ENCODE peak calls at places on chromosomes 13 and 19, in nine cellular contexts. One of them, this sample, is unnamed.

GRCh38 chr13:93262729-93263128 is 36.1 kb downstream of the GPC6 start:
- DNase-seq in H1: no peak
- DNase-seq in lower lobe of right lung: no peak
- DNase-seq in thyroid gland: no peak
- DNase-seq in IMR-90: peak; percentile 85
- DNase-seq in stomach: no peak
- DNase-seq in CD8-positive, alpha-beta T cell: no peak
- DNase-seq in left ventricle myocardium inferior: no peak
- DNase-seq in psoas muscle: no peak
- DNase-seq in this sample: no peak

GRCh38 chr13:110524484-110525254 is 36.9 kb downstream of the RAB20 start:
- DNase-seq in psoas muscle: peak; percentile 51
- DNase-seq in thyroid gland: peak; percentile 97
- DNase-seq in left ventricle myocardium inferior: peak; percentile 86
- DNase-seq in stomach: peak; percentile 62
- DNase-seq in H1: no peak
- DNase-seq in lower lobe of right lung: peak; percentile 76
- DNase-seq in IMR-90: no peak
- DNase-seq in CD8-positive, alpha-beta T cell: no peak
- DNase-seq in this sample: peak; percentile 83

GRCh38 chr19:33460221-33460908 is 61.2 kb downstream of the PEPD start:
- DNase-seq in left ventricle myocardium inferior: no peak
- DNase-seq in CD8-positive, alpha-beta T cell: no peak
- DNase-seq in H1: no peak
- DNase-seq in psoas muscle: no peak
- DNase-seq in lower lobe of right lung: peak; percentile 30
- DNase-seq in thyroid gland: no peak
- DNase-seq in stomach: no peak
- DNase-seq in IMR-90: no peak
- DNase-seq in this sample: no peak

GRCh38 chr13:102295316-102296048 is 106.4 kb downstream of the FGF14 start:
- DNase-seq in thyroid gland: no peak
- DNase-seq in stomach: no peak
- DNase-seq in H1: no peak
- DNase-seq in lower lobe of right lung: no peak
- DNase-seq in IMR-90: peak; percentile 79
- DNase-seq in CD8-positive, alpha-beta T cell: no peak
- DNase-seq in psoas muscle: no peak
- DNase-seq in left ventricle myocardium inferior: no peak
- DNase-seq in this sample: no peak

GRCh38 chr13:97295279-97296182 is 73.4 kb downstream of the MBNL2 start:
- DNase-seq in IMR-90: peak; percentile 92
- DNase-seq in stomach: no peak
- DNase-seq in psoas muscle: no peak
- DNase-seq in left ventricle myocardium inferior: no peak
- DNase-seq in CD8-positive, alpha-beta T cell: no peak
- DNase-seq in thyroid gland: no peak
- DNase-seq in lower lobe of right lung: no peak
- DNase-seq in H1: no peak
- DNase-seq in this sample: no peak

GRCh38 chr13:44936246-44936645 is 53.0 kb downstream of the NUFIP1 start:
- DNase-seq in stomach: no peak
- DNase-seq in H1: no peak
- DNase-seq in CD8-positive, alpha-beta T cell: no peak
- DNase-seq in left ventricle myocardium inferior: no peak
- DNase-seq in thyroid gland: no peak
- DNase-seq in IMR-90: no peak
- DNase-seq in lower lobe of right lung: no peak
- DNase-seq in psoas muscle: no peak
- DNase-seq in this sample: no peak

GRCh38 chr13:93146584-93147292 is 79.9 kb upstream of the GPC6 start:
- DNase-seq in lower lobe of right lung: no peak
- DNase-seq in thyroid gland: no peak
- DNase-seq in IMR-90: peak; percentile 90
- DNase-seq in CD8-positive, alpha-beta T cell: no peak
- DNase-seq in left ventricle myocardium inferior: no peak
- DNase-seq in psoas muscle: no peak
- DNase-seq in H1: no peak
- DNase-seq in stomach: no peak
- DNase-seq in this sample: no peak

GRCh38 chr19:13842294-13843103 is 34.4 kb upstream of the NANOS3 start:
- DNase-seq in H1: no peak
- DNase-seq in left ventricle myocardium inferior: peak; percentile 91
- DNase-seq in lower lobe of right lung: peak; percentile 91
- DNase-seq in CD8-positive, alpha-beta T cell: peak; percentile 85
- DNase-seq in stomach: peak; percentile 85
- DNase-seq in psoas muscle: peak; percentile 91
- DNase-seq in IMR-90: peak; percentile 65
- DNase-seq in thyroid gland: peak; percentile 83
- DNase-seq in this sample: peak; percentile 96

GRCh38 chr13:30355405-30355741 is 48.0 kb upstream of the KATNAL1 start:
- DNase-seq in H1: no peak
- DNase-seq in IMR-90: no peak
- DNase-seq in thyroid gland: no peak
- DNase-seq in CD8-positive, alpha-beta T cell: peak; percentile 63
- DNase-seq in psoas muscle: no peak
- DNase-seq in left ventricle myocardium inferior: no peak
- DNase-seq in lower lobe of right lung: peak; percentile 67
- DNase-seq in stomach: peak; percentile 45
- DNase-seq in this sample: peak; percentile 62

GRCh38 chr13:74250738-74251190 is 116.6 kb upstream of the KLF12 start:
- DNase-seq in psoas muscle: no peak
- DNase-seq in left ventricle myocardium inferior: no peak
- DNase-seq in stomach: no peak
- DNase-seq in thyroid gland: no peak
- DNase-seq in IMR-90: peak; percentile 75
- DNase-seq in H1: no peak
- DNase-seq in lower lobe of right lung: no peak
- DNase-seq in CD8-positive, alpha-beta T cell: no peak
- DNase-seq in this sample: no peak

GRCh38 chr13:105278797-105279425 is 1256.6 kb downstream of the EFNB2 start:
- DNase-seq in CD8-positive, alpha-beta T cell: no peak
- DNase-seq in thyroid gland: no peak
- DNase-seq in H1: peak; percentile 15
- DNase-seq in IMR-90: no peak
- DNase-seq in stomach: no peak
- DNase-seq in lower lobe of right lung: no peak
- DNase-seq in left ventricle myocardium inferior: no peak
- DNase-seq in psoas muscle: no peak
- DNase-seq in this sample: no peak

GRCh38 chr19:5933391-5933998 is 19.4 kb downstream of the CAPS start:
- DNase-seq in thyroid gland: no peak
- DNase-seq in H1: no peak
- DNase-seq in IMR-90: no peak
- DNase-seq in CD8-positive, alpha-beta T cell: no peak
- DNase-seq in stomach: no peak
- DNase-seq in left ventricle myocardium inferior: no peak
- DNase-seq in lower lobe of right lung: no peak
- DNase-seq in psoas muscle: no peak
- DNase-seq in this sample: peak; percentile 24

GRCh38 chr19:5936308-5936980 is 22.4 kb downstream of the CAPS start:
- DNase-seq in IMR-90: no peak
- DNase-seq in CD8-positive, alpha-beta T cell: no peak
- DNase-seq in H1: no peak
- DNase-seq in stomach: no peak
- DNase-seq in left ventricle myocardium inferior: no peak
- DNase-seq in lower lobe of right lung: no peak
- DNase-seq in thyroid gland: no peak
- DNase-seq in psoas muscle: no peak
- DNase-seq in this sample: no peak

GRCh38 chr19:5934002-5934401 is 19.9 kb downstream of the CAPS start:
- DNase-seq in stomach: no peak
- DNase-seq in H1: no peak
- DNase-seq in thyroid gland: no peak
- DNase-seq in CD8-positive, alpha-beta T cell: no peak
- DNase-seq in IMR-90: peak; percentile 16
- DNase-seq in left ventricle myocardium inferior: no peak
- DNase-seq in lower lobe of right lung: no peak
- DNase-seq in psoas muscle: no peak
- DNase-seq in this sample: peak; percentile 54

GRCh38 chr19:5935473-5936307 is 21.6 kb downstream of the CAPS start:
- DNase-seq in thyroid gland: no peak
- DNase-seq in stomach: no peak
- DNase-seq in CD8-positive, alpha-beta T cell: no peak
- DNase-seq in left ventricle myocardium inferior: no peak
- DNase-seq in IMR-90: peak; percentile 35
- DNase-seq in H1: no peak
- DNase-seq in psoas muscle: no peak
- DNase-seq in lower lobe of right lung: no peak
- DNase-seq in this sample: peak; percentile 75

GRCh38 chr19:5934779-5935472 is 20.9 kb downstream of the CAPS start:
- DNase-seq in IMR-90: peak; percentile 90
- DNase-seq in CD8-positive, alpha-beta T cell: no peak
- DNase-seq in stomach: no peak
- DNase-seq in thyroid gland: no peak
- DNase-seq in psoas muscle: peak; percentile 46
- DNase-seq in lower lobe of right lung: no peak
- DNase-seq in left ventricle myocardium inferior: peak; percentile 40
- DNase-seq in H1: no peak
- DNase-seq in this sample: no peak
- H3K4me3 ChIP-seq in IMR-90: no peak overlapping the region
- H3K4me3 ChIP-seq in CD8-positive, alpha-beta T cell: no peak overlapping the region
- H3K4me3 ChIP-seq in stomach: no peak overlapping the region
- H3K4me3 ChIP-seq in thyroid gland: no peak overlapping the region
- H3K4me3 ChIP-seq in psoas muscle: no peak overlapping the region
- H3K4me3 ChIP-seq in lower lobe of right lung: no peak overlapping the region
- H3K4me3 ChIP-seq in left ventricle myocardium inferior: peak overlapping the region; percentile 3
- H3K4me3 ChIP-seq in H1: no peak overlapping the region
- H3K4me3 ChIP-seq in this sample: no peak overlapping the region

GRCh38 chr19:46748325-46749109 is 2.3 kb upstream of the STRN4 start:
- DNase-seq in H1: no peak
- DNase-seq in thyroid gland: peak; percentile 60
- DNase-seq in stomach: peak; percentile 69
- DNase-seq in CD8-positive, alpha-beta T cell: peak; percentile 84
- DNase-seq in psoas muscle: peak; percentile 74
- DNase-seq in IMR-90: peak; percentile 56
- DNase-seq in left ventricle myocardium inferior: peak; percentile 59
- DNase-seq in lower lobe of right lung: peak; percentile 78
- DNase-seq in this sample: no peak

GRCh38 chr19:46755077-46755852 is 9.0 kb upstream of the STRN4 start:
- DNase-seq in CD8-positive, alpha-beta T cell: no peak
- DNase-seq in IMR-90: peak; percentile 77
- DNase-seq in psoas muscle: no peak
- DNase-seq in stomach: no peak
- DNase-seq in H1: no peak
- DNase-seq in lower lobe of right lung: peak; percentile 56
- DNase-seq in thyroid gland: no peak
- DNase-seq in left ventricle myocardium inferior: no peak
- DNase-seq in this sample: peak; percentile 72

GRCh38 chr19:46755853-46756543 is 9.7 kb upstream of the STRN4 start:
- DNase-seq in H1: no peak
- DNase-seq in psoas muscle: no peak
- DNase-seq in stomach: no peak
- DNase-seq in thyroid gland: no peak
- DNase-seq in left ventricle myocardium inferior: no peak
- DNase-seq in lower lobe of right lung: no peak
- DNase-seq in CD8-positive, alpha-beta T cell: no peak
- DNase-seq in IMR-90: no peak
- DNase-seq in this sample: no peak

GRCh38 chr19:46756544-46756888 is 10.3 kb upstream of the STRN4 start:
- DNase-seq in lower lobe of right lung: no peak
- DNase-seq in left ventricle myocardium inferior: no peak
- DNase-seq in stomach: no peak
- DNase-seq in thyroid gland: no peak
- DNase-seq in H1: no peak
- DNase-seq in CD8-positive, alpha-beta T cell: no peak
- DNase-seq in psoas muscle: peak; percentile 29
- DNase-seq in IMR-90: no peak
- DNase-seq in this sample: peak; percentile 66

DNA sequence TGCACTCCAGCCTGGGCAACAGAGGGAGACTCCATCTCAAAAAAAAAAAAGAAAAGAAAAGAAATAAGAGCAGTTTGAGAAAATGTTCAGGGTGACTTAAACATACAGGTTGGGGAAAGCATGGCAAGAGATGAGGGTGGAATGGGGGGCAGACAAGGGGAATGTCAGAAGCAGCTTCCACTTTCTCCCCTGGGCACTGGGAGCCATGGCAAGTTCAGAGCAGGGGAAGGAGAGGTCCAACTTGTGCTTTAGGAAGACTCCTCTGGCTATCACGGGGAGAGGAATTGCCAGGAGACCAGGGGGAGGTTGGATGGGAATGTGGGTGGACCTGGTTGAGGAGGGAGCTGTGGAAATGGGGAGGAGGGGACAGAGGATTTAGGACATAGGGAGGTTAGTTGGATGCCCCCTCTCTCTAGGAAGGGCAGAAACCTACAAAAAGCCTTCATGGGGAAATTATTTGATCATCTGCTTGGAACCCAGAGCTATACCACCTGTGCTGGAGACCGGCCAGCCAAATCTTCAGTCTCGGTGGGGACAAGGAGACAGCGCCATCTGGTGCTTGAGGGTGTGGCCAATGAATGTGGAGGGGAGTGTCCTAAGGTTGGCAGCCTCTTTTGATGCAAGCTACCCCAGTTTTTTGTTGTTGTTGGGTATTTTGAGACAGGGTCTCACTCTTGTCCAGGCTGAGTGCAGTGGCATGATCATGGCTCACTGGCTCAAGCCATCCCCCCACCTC is 7.3 kb upstream of the STRN4 start:
- DNase-seq in H1: no peak
- DNase-seq in thyroid gland: peak; percentile 73
- DNase-seq in psoas muscle: peak; percentile 40
- DNase-seq in stomach: peak; percentile 75
- DNase-seq in left ventricle myocardium inferior: peak; percentile 41
- DNase-seq in CD8-positive, alpha-beta T cell: peak; percentile 70
- DNase-seq in lower lobe of right lung: no peak
- DNase-seq in IMR-90: no peak
- DNase-seq in this sample: no peak
- H3K9me3 ChIP-seq in H1: no peaks in the 10 kb centered on the region
- H3K9me3 ChIP-seq in thyroid gland: no peaks in the 10 kb centered on the region
- H3K9me3 ChIP-seq in psoas muscle: no peaks in the 10 kb centered on the region
- H3K9me3 ChIP-seq in stomach: no peaks in the 10 kb centered on the region
- H3K9me3 ChIP-seq in left ventricle myocardium inferior: no peaks in the 10 kb centered on the region
- H3K9me3 ChIP-seq in CD8-positive, alpha-beta T cell: no peaks in the 10 kb centered on the region
- H3K9me3 ChIP-seq in lower lobe of right lung: no peaks in the 10 kb centered on the region
- H3K9me3 ChIP-seq in IMR-90: no peaks in the 10 kb centered on the region
- H3K9me3 ChIP-seq in this sample: no peaks in the 10 kb centered on the region

DNA sequence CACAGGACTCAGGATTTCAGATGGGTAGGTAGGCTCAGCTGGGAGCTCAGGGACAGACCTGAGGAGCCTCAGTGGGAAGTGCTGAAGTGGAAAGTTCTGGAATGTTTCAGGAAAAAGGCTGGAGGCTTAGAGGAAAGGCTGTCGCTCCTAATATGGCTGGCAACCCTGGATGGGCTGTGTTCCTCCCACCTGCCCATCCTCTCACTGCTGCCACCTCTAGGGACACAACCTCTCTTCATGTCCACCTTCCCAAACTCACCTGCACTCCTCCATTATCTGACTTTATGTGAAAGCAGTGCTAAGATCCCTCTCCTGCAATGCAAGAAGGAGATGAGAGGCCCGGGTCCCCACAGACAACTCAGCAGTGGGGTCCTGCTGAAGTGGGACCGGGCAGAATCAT is 5.8 kb upstream of the CEACAM21 start:
- DNase-seq in thyroid gland: no peak
- DNase-seq in CD8-positive, alpha-beta T cell: no peak
- DNase-seq in left ventricle myocardium inferior: no peak
- DNase-seq in IMR-90: no peak
- DNase-seq in psoas muscle: no peak
- DNase-seq in lower lobe of right lung: no peak
- DNase-seq in stomach: no peak
- DNase-seq in H1: no peak
- DNase-seq in this sample: no peak
- H3K27me3 ChIP-seq in thyroid gland: peaks cover 12% of the 10 kb centered on the region
- H3K27me3 ChIP-seq in CD8-positive, alpha-beta T cell: no peaks in the 10 kb centered on the region
- H3K27me3 ChIP-seq in left ventricle myocardium inferior: peaks cover 90% of the 10 kb centered on the region
- H3K27me3 ChIP-seq in IMR-90: peaks cover 4% of the 10 kb centered on the region
- H3K27me3 ChIP-seq in psoas muscle: peaks cover 1% of the 10 kb centered on the region
- H3K27me3 ChIP-seq in lower lobe of right lung: peaks cover 24% of the 10 kb centered on the region
- H3K27me3 ChIP-seq in stomach: peaks cover under 1% of the 10 kb centered on the region
- H3K27me3 ChIP-seq in H1: peaks cover 8% of the 10 kb centered on the region
- H3K27me3 ChIP-seq in this sample: no peaks in the 10 kb centered on the region

GRCh38 chr19:1153891-1154730 is 20.0 kb downstream of the SBNO2 start:
- DNase-seq in left ventricle myocardium inferior: no peak
- DNase-seq in stomach: no peak
- DNase-seq in psoas muscle: no peak
- DNase-seq in CD8-positive, alpha-beta T cell: no peak
- DNase-seq in lower lobe of right lung: no peak
- DNase-seq in IMR-90: no peak
- DNase-seq in H1: no peak
- DNase-seq in thyroid gland: no peak
- DNase-seq in this sample: no peak
- H3K4me3 ChIP-seq in left ventricle myocardium inferior: peak overlapping the region; percentile 55
- H3K4me3 ChIP-seq in stomach: peak overlapping the region; percentile 35
- H3K4me3 ChIP-seq in psoas muscle: peak overlapping the region; percentile 52
- H3K4me3 ChIP-seq in CD8-positive, alpha-beta T cell: no peak overlapping the region
- H3K4me3 ChIP-seq in lower lobe of right lung: peak overlapping the region; percentile 50
- H3K4me3 ChIP-seq in IMR-90: no peak overlapping the region
- H3K4me3 ChIP-seq in H1: no peak overlapping the region
- H3K4me3 ChIP-seq in thyroid gland: no peak overlapping the region
- H3K4me3 ChIP-seq in this sample: no peak overlapping the region